ENCODE peak calls at places on chromosomes 16 and 17, in five cellular contexts. R, U, E, G and L are unnamed samples.

GRCh38 chr17:37493249-37494027 is 3.7 kb downstream of the DUSP14 start:
- DNase-seq in G (no peak), U (peak), R (peak), E (no peak), L (no peak)

GRCh38 chr16:30534368-30535105 is at the start of gene ZNF747:
- DNase-seq in R (peak), G (peak), E (peak), U (peak), L (peak)

GRCh38 chr17:3002538-3003301 is 60.7 kb downstream of the OR1D5 start:
- DNase-seq in G (peak), E (no peak), R (no peak), U (no peak), L (no peak)

GRCh38 chr16:17475104-17475503 is 4.3 kb upstream of the XYLT1 start:
- DNase-seq in G (no peak), U (no peak), E (no peak), R (no peak), L (no peak)

GRCh38 chr17:69729937-69730336 is 315.4 kb downstream of the MAP2K6 start:
- DNase-seq in U (peak), G (no peak), R (peak), E (no peak), L (no peak)

GRCh38 chr17:71398706-71399620 is 721.9 kb upstream of the SOX9 start:
- DNase-seq in R (peak), G (no peak), E (peak), U (peak), L (no peak)

GRCh38 chr17:15092762-15093161 is 172.4 kb downstream of the PMP22 start:
- DNase-seq in G (no peak), U (peak), E (no peak), R (peak), L (no peak)

GRCh38 chr16:194516-194915 is 14.3 kb downstream of the HBQ1 start:
- DNase-seq in U (peak), E (no peak), R (peak), G (no peak), L (no peak)

GRCh38 chr17:74429604-74430384 is 2.1 kb upstream of the GPRC5C start:
- DNase-seq in U (no peak), E (peak), R (no peak), G (no peak), L (peak)

GRCh38 chr17:60524463-60525346 is 1.3 kb downstream of the APPBP2 start:
- DNase-seq in G (no peak), R (peak), E (no peak), U (peak), L (no peak)

GRCh38 chr17:20706752-20707372 is 127.3 kb downstream of the CDRT15L2 start:
- DNase-seq in G (no peak), R (no peak), U (no peak), E (no peak), L (no peak)

GRCh38 chr16:75379911-75380847 is 53.1 kb downstream of the CFDP1 start:
- DNase-seq in R (no peak), G (peak), E (no peak), U (no peak), L (no peak)

GRCh38 chr16:1397779-1398178 is 16.7 kb downstream of the UNKL start:
- DNase-seq in G (no peak), E (no peak), R (no peak), U (no peak), L (no peak)

GRCh38 chr16:11084484-11085024 is 140.2 kb downstream of the CLEC16A start:
- DNase-seq in E (no peak), G (no peak), R (peak), U (peak), L (no peak)

GRCh38 chr17:79543566-79543965 is 67.3 kb downstream of the RBFOX3 start:
- DNase-seq in R (no peak), U (no peak), E (no peak), G (no peak), L (no peak)

GRCh38 chr16:22634913-22635312 is 124.2 kb downstream of the NPIPB5 start:
- DNase-seq in U (no peak), R (no peak), G (no peak), E (no peak), L (no peak)

GRCh38 chr17:13931752-13932477 is 137.4 kb upstream of the COX10 start:
- DNase-seq in R (peak), U (peak), E (no peak), G (peak), L (no peak)

GRCh38 chr16:76345093-76345735 is 68.0 kb downstream of the CNTNAP4 start:
- DNase-seq in U (peak), G (no peak), E (no peak), R (peak), L (no peak)

GRCh38 chr17:44345497-44346026 is 460 bp downstream of the GRN start:
- DNase-seq in E (peak), U (peak), R (peak), G (no peak), L (peak)

GRCh38 chr16:54283735-54284318 is 2.8 kb downstream of the IRX3 start:
- DNase-seq in G (no peak), U (no peak), E (peak), R (no peak), L (no peak)

GRCh38 chr17:11901901-11902300 is 95.4 kb downstream of the ZNF18 start:
- DNase-seq in G (no peak), U (no peak), R (no peak), E (no peak), L (no peak)

GRCh38 chr17:17514993-17515920 is 19.1 kb upstream of the RASD1 start:
- DNase-seq in E (peak), U (peak), G (no peak), R (peak), L (no peak)

GRCh38 chr17:49738456-49739163 is 25.3 kb downstream of the FAM117A start:
- DNase-seq in U (no peak), E (no peak), G (no peak), R (no peak), L (no peak)

GRCh38 chr17:74858672-74859438 is 830 bp downstream of the GRIN2C start:
- DNase-seq in U (no peak), G (no peak), R (no peak), E (no peak), L (no peak)

GRCh38 chr17:15119928-15120327 is 145.2 kb downstream of the PMP22 start:
- DNase-seq in E (peak), U (no peak), R (no peak), G (no peak), L (no peak)

GRCh38 chr17:59502800-59503199 is 62.6 kb upstream of the DHX40 start:
- DNase-seq in G (no peak), R (no peak), U (no peak), E (no peak), L (no peak)

GRCh38 chr16:4111748-4112696 is 4.2 kb downstream of the ADCY9 start:
- DNase-seq in U (peak), E (no peak), G (no peak), R (peak), L (no peak)

GRCh38 chr16:51982715-51983680 is 563.9 kb downstream of the TOX3 start:
- DNase-seq in R (peak), U (peak), G (no peak), E (peak), L (peak)

GRCh38 chr16:47888142-47888541 is 267.7 kb downstream of the ABCC12 start:
- DNase-seq in E (peak), G (no peak), R (peak), U (peak), L (no peak)

GRCh38 chr17:77645441-77646430 is 312.8 kb upstream of the TNRC6C start:
- DNase-seq in U (no peak), E (peak), R (peak), G (no peak), L (no peak)

GRCh38 chr17:65039349-65039988 is 17.1 kb downstream of the GNA13 start:
- DNase-seq in R (no peak), G (peak), U (no peak), E (no peak), L (no peak)

GRCh38 chr17:63433746-63434591 is 12.1 kb downstream of the CYB561 start:
- DNase-seq in R (peak), G (no peak), U (peak), E (no peak), L (no peak)

GRCh38 chr17:45234641-45235040 is 13.0 kb downstream of the FMNL1 start:
- DNase-seq in E (peak), G (peak), U (no peak), R (no peak), L (peak)

GRCh38 chr17:45061606-45062205 is 589 bp downstream of the NMT1 start:
- DNase-seq in R (no peak), E (no peak), G (no peak), U (no peak), L (no peak)

GRCh38 chr16:66551362-66551761 is 1.0 kb upstream of the CKLF start:
- DNase-seq in G (peak), E (peak), R (peak), U (no peak), L (peak)

GRCh38 chr17:83133302-83134121 is 54.1 kb downstream of the METRNL start:
- DNase-seq in G (no peak), U (no peak), E (no peak), R (no peak), L (no peak)

GRCh38 chr16:70749681-70750601 is 51.0 kb downstream of the VAC14 start:
- DNase-seq in R (no peak), U (peak), E (peak), G (no peak), L (no peak)